ENCODE peak calls at places on chromosomes 4 and X, in nine cellular contexts. G is lower lobe of right lung, J is stomach, O is left ventricle myocardium inferior, A is SK-N-SH, I is ovary, X is IMR-90, S is RWPE1, P is K562. Y is an unnamed sample.

GRCh38 chrX:136819026-136819425 is 38.3 kb upstream of the ARHGEF6 start:
- DNase-seq in I (no peak), X (no peak), A (no peak), S (no peak), P (no peak), O (no peak), G (no peak), J (no peak), Y (no peak)

GRCh38 chr4:37891221-37892159 is 606 bp downstream of the TBC1D1 start:
- DNase-seq in O (peak), X (peak), I (peak), J (peak), A (peak), P (no peak), G (peak), S (peak), Y (no peak)

GRCh38 chr4:151417766-151418376 is 8.9 kb downstream of the FHIP1A start:
- DNase-seq in O (no peak), G (no peak), J (no peak), I (no peak), S (no peak), P (no peak), X (no peak), A (no peak), Y (no peak)

GRCh38 chr4:10118355-10119004 is 1.9 kb upstream of the WDR1 start:
- DNase-seq in A (no peak), J (no peak), P (no peak), I (no peak), G (no peak), X (no peak), O (no peak), S (no peak), Y (no peak)

GRCh38 chr4:20288846-20289512 is 37.3 kb downstream of the SLIT2 start:
- DNase-seq in S (peak), G (no peak), I (no peak), O (no peak), J (no peak), X (peak), P (no peak), A (no peak), Y (no peak)

GRCh38 chrX:48470110-48470832 is at the start of gene SLC38A5:
- DNase-seq in P (peak), O (no peak), I (no peak), S (no peak), J (no peak), G (no peak), A (no peak), X (no peak), Y (no peak)

GRCh38 chr4:138138774-138139173 is 103.4 kb downstream of the SLC7A11 start:
- DNase-seq in O (no peak), A (no peak), J (no peak), X (no peak), S (no peak), G (no peak), P (no peak), I (no peak), Y (no peak)

GRCh38 chr4:112970903-112971302 is 78.5 kb upstream of the ANK2 start:
- DNase-seq in J (no peak), G (no peak), I (no peak), A (no peak), X (no peak), S (no peak), O (no peak), P (no peak), Y (no peak)

GRCh38 chr4:152310223-152310622 is 225.7 kb downstream of the FBXW7 start:
- DNase-seq in I (no peak), S (no peak), J (no peak), P (no peak), A (no peak), X (peak), G (no peak), O (no peak), Y (no peak)

GRCh38 chrX:2690856-2691542 is at the start of gene CD99:
- DNase-seq in S (peak), G (peak), A (peak), J (peak), O (peak), X (peak), I (peak), P (peak), Y (no peak)

GRCh38 chrX:101191217-101191750 is 28.3 kb upstream of the DRP2 start:
- DNase-seq in I (peak), J (peak), X (no peak), G (peak), O (peak), A (peak), S (no peak), P (peak), Y (no peak)

GRCh38 chr4:24495388-24495787 is 89.0 kb downstream of the DHX15 start:
- DNase-seq in S (no peak), X (no peak), G (no peak), A (no peak), I (no peak), J (no peak), O (no peak), P (no peak), Y (no peak)

GRCh38 chr4:66653937-66654336 is 891.4 kb downstream of the CENPC start:
- DNase-seq in G (no peak), P (no peak), J (no peak), X (no peak), A (no peak), I (no peak), S (no peak), O (no peak), Y (no peak)

GRCh38 chr4:183165371-183165770 is 66.3 kb downstream of the WWC2 start:
- DNase-seq in A (no peak), S (peak), O (no peak), P (no peak), J (no peak), X (peak), I (no peak), G (no peak), Y (no peak)

GRCh38 chrX:29478336-29479069 is 736.9 kb upstream of the MAGEB2 start:
- DNase-seq in A (peak), S (peak), I (no peak), X (peak), G (no peak), P (peak), O (no peak), J (peak), Y (no peak)

GRCh38 chr4:37392540-37393255 is 148.2 kb downstream of the NWD2 start:
- DNase-seq in S (peak), O (peak), P (no peak), G (peak), J (peak), X (no peak), I (no peak), A (no peak), Y (peak)

GRCh38 chr4:99300934-99301333 is 10.1 kb upstream of the ADH1A start:
- DNase-seq in P (no peak), J (peak), I (peak), X (peak), O (peak), A (no peak), G (peak), S (peak), Y (no peak)

GRCh38 chr4:9996319-9997110 is 24.8 kb downstream of the SLC2A9 start:
- DNase-seq in A (no peak), J (peak), O (no peak), G (no peak), P (no peak), I (no peak), X (peak), S (no peak), Y (no peak)

GRCh38 chrX:38612281-38612680 is 50.9 kb downstream of the TSPAN7 start:
- DNase-seq in X (no peak), J (no peak), A (no peak), G (no peak), O (no peak), P (no peak), S (no peak), I (no peak), Y (no peak)

GRCh38 chr4:23890369-23891063 is 669 bp upstream of the PPARGC1A start:
- DNase-seq in X (no peak), P (no peak), G (no peak), O (no peak), S (no peak), J (no peak), A (no peak), I (no peak), Y (no peak)

GRCh38 chr4:105895609-105896460 is 564 bp downstream of the NPNT start:
- DNase-seq in X (no peak), O (peak), I (no peak), S (peak), J (no peak), A (peak), P (no peak), G (peak), Y (no peak)

GRCh38 chr4:182267048-182267447 is 23.8 kb downstream of the TENM3 start:
- DNase-seq in G (no peak), O (no peak), I (no peak), J (no peak), S (no peak), X (no peak), A (no peak), P (no peak), Y (no peak)

GRCh38 chrX:54785901-54786300 is 12.2 kb downstream of the ITIH6 start:
- DNase-seq in P (peak), S (no peak), O (no peak), I (no peak), G (no peak), X (no peak), J (no peak), A (no peak), Y (no peak)

GRCh38 chr4:128068927-128069326 is 7.8 kb downstream of the LARP1B start:
- DNase-seq in S (no peak), O (no peak), G (no peak), J (no peak), I (no peak), P (peak), A (peak), X (peak), Y (no peak)

GRCh38 chr4:93749351-93749761 is 79.2 kb upstream of the ATOH1 start:
- DNase-seq in P (no peak), J (no peak), O (no peak), S (no peak), G (no peak), X (no peak), A (no peak), I (no peak), Y (no peak)

GRCh38 chrX:23434356-23434884 is 99.8 kb downstream of the PTCHD1 start:
- DNase-seq in G (peak), A (no peak), X (peak), O (peak), J (peak), S (no peak), P (no peak), I (peak), Y (no peak)

GRCh38 chr4:100679926-100680325 is 162.1 kb upstream of the EMCN start:
- DNase-seq in J (no peak), P (no peak), X (no peak), I (no peak), A (no peak), O (no peak), S (no peak), G (no peak), Y (no peak)

GRCh38 chrX:110418857-110419249 is 60.2 kb downstream of the RTL9 start:
- DNase-seq in G (no peak), I (no peak), X (peak), J (no peak), O (no peak), A (no peak), S (no peak), P (no peak), Y (no peak)

GRCh38 chrX:9676311-9676710 is 89.3 kb downstream of the GPR143 start:
- DNase-seq in I (no peak), G (no peak), X (no peak), P (no peak), S (no peak), A (no peak), O (no peak), J (no peak), Y (no peak)

GRCh38 chr4:88746186-88746585 is 48.6 kb upstream of the NAP1L5 start:
- DNase-seq in I (no peak), P (no peak), O (no peak), J (no peak), S (no peak), X (peak), G (no peak), A (no peak), Y (no peak)
- H3K27ac ChIP-seq in I (peak), P (no peak), O (peak), J (no peak), S (no peak), X (no peak), G (no peak), A (no peak), Y (no peak)

GRCh38 chrX:19758536-19758935 is 128.9 kb downstream of the SH3KBP1 start:
- DNase-seq in I (no peak), S (peak), G (no peak), O (no peak), P (no peak), J (no peak), A (no peak), X (no peak), Y (no peak)

GRCh38 chrX:19753368-19753767 is 134.0 kb downstream of the SH3KBP1 start:
- DNase-seq in P (no peak), X (no peak), G (no peak), O (no peak), I (no peak), J (no peak), A (no peak), S (no peak), Y (no peak)

GRCh38 chrX:19760345-19760744 is 127.1 kb downstream of the SH3KBP1 start:
- DNase-seq in O (no peak), P (no peak), I (no peak), J (no peak), X (no peak), G (no peak), A (peak), S (no peak), Y (no peak)

GRCh38 chrX:19760841-19761512 is 126.4 kb downstream of the SH3KBP1 start:
- DNase-seq in J (no peak), A (no peak), I (no peak), O (no peak), G (no peak), S (no peak), P (no peak), X (no peak), Y (no peak)

DNA sequence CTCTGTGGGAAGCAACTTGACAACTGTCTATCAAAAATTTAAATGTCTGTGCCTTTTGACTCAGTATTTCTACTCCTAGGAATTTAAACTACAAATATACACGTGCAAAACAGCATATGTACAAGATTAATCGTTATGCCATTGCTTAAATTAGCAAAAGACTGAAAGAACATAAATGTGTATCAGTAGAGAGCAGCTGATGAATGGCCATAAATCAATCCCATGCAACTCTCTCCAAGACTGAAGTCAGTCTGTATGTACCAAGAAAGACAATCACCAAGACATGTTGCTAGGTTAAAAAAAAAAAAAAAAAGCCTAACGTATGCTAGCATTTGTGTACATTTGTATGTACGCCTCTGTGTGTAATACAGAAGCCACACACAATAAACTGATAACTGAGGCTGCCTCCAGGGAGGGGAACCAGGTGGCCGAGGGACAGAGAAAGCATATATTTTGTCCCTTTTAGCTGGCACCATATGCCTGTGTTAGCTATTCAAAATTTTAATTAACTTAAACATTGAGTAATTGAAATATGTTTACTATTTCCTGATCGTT is 130.7 kb downstream of the SH3KBP1 start:
- DNase-seq in P (no peak), J (no peak), G (no peak), A (no peak), S (no peak), I (no peak), X (no peak), O (no peak), Y (no peak)
- H3K27ac ChIP-seq in P (no peak), J (no peak), G (no peak), A (no peak), S (no peak), I (no peak), X (no peak), O (no peak), Y (no peak)

DNA sequence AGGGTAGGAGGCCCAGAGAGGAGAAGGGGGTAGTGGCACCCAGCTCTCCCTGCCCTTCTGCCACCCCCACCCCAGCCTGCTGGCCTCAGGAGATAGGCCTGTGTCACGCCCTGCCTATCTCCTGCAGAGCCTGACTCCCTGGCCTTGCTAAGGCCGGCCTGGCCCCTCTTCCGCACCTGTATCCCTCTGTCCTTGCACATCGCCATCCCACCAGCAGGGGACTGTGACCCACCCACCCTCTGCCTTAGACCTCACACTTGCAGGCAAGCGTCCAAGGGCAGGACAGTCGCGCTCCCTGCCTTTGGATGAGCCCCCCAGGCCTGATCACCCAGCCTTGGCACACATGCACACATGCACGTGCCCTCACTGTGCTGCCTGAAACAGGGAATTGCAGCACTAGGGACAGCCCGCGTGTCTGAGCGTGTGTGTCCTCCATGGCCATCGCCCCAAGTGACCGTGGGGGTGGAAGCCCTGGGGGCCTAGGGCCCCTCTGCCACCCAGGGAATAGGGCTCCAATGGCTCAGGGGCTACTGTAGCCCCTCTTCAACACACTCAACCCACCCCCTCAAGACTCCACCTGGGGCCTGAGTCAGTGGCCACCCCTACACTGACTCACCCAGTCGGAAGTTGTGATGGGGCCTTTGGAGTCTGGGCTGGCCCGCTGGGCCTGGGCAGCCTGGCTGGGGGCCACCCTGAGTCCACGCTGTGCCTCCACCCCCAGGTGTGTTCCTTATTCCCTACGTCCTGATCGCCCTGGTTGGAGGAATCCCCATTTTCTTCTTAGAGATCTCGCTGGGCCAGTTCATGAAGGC is 2.1 kb downstream of the SLC6A8 start:
- DNase-seq in G (no peak), X (peak), J (no peak), P (peak), I (no peak), A (peak), S (peak), O (no peak), Y (no peak)
- H3K27ac ChIP-seq in G (no peak), X (no peak), J (no peak), P (peak), I (no peak), A (peak), S (peak), O (peak), Y (peak)

DNA sequence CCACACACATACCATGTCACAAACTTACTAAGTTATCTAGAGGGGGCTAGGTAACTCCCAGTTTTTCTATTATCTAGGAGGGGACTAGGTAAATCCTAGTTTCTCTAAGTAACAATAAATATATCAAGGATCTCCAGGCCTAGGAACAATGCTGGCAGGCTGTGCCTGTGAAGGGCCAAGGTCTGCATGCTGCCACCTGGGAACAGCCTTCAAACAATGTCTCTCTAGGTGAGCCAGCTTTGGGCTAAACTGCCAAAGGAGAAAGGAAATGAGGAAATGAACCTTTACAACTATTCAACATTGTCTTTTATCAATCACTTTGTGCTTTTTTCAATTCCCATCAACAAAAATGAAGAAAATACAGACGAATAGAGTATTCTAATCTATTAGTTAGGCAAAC is 23.2 kb downstream of the NAF1 start:
- DNase-seq in P (no peak), O (no peak), S (no peak), I (no peak), X (no peak), J (no peak), A (no peak), G (no peak), Y (no peak)
- H3K27ac ChIP-seq in P (no peak), O (no peak), S (no peak), I (no peak), X (no peak), J (no peak), A (no peak), G (no peak), Y (no peak)

GRCh38 chr4:95539056-95539455 is 9.7 kb downstream of the UNC5C start:
- DNase-seq in X (no peak), S (no peak), J (no peak), O (no peak), P (no peak), A (no peak), I (no peak), G (no peak), Y (no peak)
- H3K27ac ChIP-seq in X (no peak), S (no peak), J (peak), O (peak), P (no peak), A (peak), I (no peak), G (no peak), Y (peak)

DNA sequence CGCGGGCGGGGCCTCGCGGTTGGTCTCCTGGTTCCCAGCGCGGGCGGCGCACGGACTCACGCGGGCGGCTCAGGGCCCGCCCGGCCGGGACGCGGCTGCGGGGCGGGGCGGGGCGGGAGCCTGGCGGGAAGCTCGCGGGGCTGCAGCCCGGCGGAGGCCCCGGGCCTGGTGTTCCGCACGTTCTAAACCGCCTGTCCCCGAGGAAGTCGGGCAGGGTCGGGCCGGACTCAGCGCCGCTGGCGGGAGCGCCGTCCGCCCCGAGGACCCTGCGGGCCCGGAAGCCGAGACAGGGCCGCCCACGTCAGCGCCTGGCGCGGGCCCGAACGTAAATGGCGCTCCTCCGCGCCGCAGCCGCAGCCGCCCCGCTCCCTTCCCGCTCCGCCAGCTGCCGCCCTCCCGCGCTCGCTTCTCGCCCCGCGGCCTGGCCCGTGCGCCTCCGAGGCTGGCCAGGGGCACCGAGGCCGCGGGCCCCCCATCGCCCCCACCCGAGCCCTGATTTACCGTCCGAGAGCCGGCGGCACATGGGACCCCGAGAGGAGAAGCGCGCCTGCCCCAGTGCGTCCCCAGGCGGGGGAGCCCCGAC is 309 bp upstream of the CTBP1 start:
- DNase-seq in P (peak), J (peak), G (peak), I (peak), S (peak), A (peak), O (peak), X (peak), Y (peak)
- H3K27ac ChIP-seq in P (peak), J (peak), G (peak), I (peak), S (peak), A (peak), O (peak), X (peak), Y (peak)

DNA sequence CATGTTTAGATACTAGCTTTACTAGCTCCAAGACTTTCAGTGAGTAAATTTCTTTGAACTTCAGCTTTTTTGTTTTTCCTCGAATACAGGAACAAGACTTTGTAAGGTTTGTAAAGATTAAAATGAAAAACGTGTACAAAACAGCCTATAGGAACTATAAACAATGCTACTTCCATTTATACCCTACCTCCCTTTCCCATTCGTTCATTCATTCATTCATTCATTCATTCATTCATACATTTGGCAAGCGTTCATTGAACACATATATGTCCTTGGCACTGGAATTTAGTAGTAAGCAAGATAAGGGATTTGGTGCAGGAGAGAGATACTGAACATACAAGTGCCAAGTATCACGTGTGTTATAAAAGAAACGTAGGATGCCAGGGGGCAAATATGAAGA is 65.4 kb upstream of the NAP1L5 start:
- DNase-seq in X (no peak), O (no peak), A (no peak), G (no peak), S (no peak), J (no peak), I (no peak), P (no peak), Y (no peak)
- H3K27ac ChIP-seq in X (no peak), O (no peak), A (no peak), G (no peak), S (no peak), J (no peak), I (no peak), P (no peak), Y (no peak)